ENCODE peak calls at places on chromosome 21, in five cellular contexts. U is effector CD4-positive, alpha-beta T cell; O is activated T-cell treated with anti-CD3 and anti-CD28 coated beads, Interleukin-2, amount 50 U/mL, for 72 hours; H is NCI-H1105 treated with DMSO at 0.1 percent for 48 hours; W is AML-193. G is an unnamed sample.

GRCh38 chr21:30839304-30839703 is 9.7 kb upstream of the KRTAP7-1 start:
- DNase-seq in W (peak), H (peak), U (no peak), O (peak), G (peak)

GRCh38 chr21:16650984-16651383 is 861.9 kb upstream of the CXADR start:
- DNase-seq in U (no peak), O (no peak), H (no peak), W (no peak), G (no peak)

GRCh38 chr21:15793547-15794235 is 63.9 kb downstream of the USP25 start:
- DNase-seq in U (no peak), W (no peak), H (no peak), O (no peak), G (no peak)

GRCh38 chr21:45700461-45700860 is 56.9 kb downstream of the PCBP3 start:
- DNase-seq in W (no peak), U (no peak), O (no peak), H (no peak), G (no peak)

GRCh38 chr21:31236528-31236927 is 107.5 kb downstream of the TIAM1 start:
- DNase-seq in W (no peak), H (no peak), O (peak), U (no peak), G (peak)

GRCh38 chr21:45593162-45594022 is 50.1 kb upstream of the PCBP3 start:
- DNase-seq in W (no peak), U (no peak), H (no peak), O (no peak), G (no peak)

GRCh38 chr21:41100826-41101550 is 67.0 kb upstream of the BACE2 start:
- DNase-seq in W (no peak), U (no peak), O (no peak), H (no peak), G (no peak)

GRCh38 chr21:43312751-43313169 is 114.2 kb downstream of the SIK1 start:
- DNase-seq in W (no peak), U (no peak), H (no peak), O (no peak), G (no peak)

GRCh38 chr21:34782666-34783365 is 114.0 kb downstream of the CLIC6 start:
- DNase-seq in U (no peak), W (no peak), O (no peak), H (no peak), G (no peak)

GRCh38 chr21:26115346-26115745 is 55.2 kb downstream of the APP start:
- DNase-seq in O (no peak), U (no peak), H (peak), W (no peak), G (peak)

GRCh38 chr21:37654596-37654995 is 261.7 kb downstream of the KCNJ6 start:
- DNase-seq in O (no peak), W (no peak), H (no peak), U (no peak), G (no peak)

GRCh38 chr21:41229527-41230248 is 61.7 kb downstream of the BACE2 start:
- DNase-seq in W (no peak), O (no peak), U (no peak), H (no peak), G (no peak)

GRCh38 chr21:28516996-28517592 is 475.6 kb downstream of the LTN1 start:
- DNase-seq in O (peak), H (peak), W (peak), U (peak), G (peak)

G was measured in mammary epithelial cell.